ENCODE peak calls at places on chromosomes 7 and 10, in seven cellular contexts. I is tibial artery, V is nephron progenitor cell, Y is astrocyte of the cerebellum, C is neural crest cell, L is bronchial epithelial cell, S is Calu3. J is an unnamed sample.

GRCh38 chr7:128271471-128272454 is 30.7 kb downstream of the LEP start:
- DNase-seq in I (no peak), V (no peak), Y (no peak), C (no peak), L (no peak), S (no peak), J (no peak)

GRCh38 chr10:7533657-7534479 is 123.0 kb upstream of the SFMBT2 start:
- DNase-seq in I (no peak), V (no peak), Y (no peak), C (no peak), L (no peak), S (no peak), J (no peak)

GRCh38 chr10:132592790-132593788 is 55.5 kb downstream of the INPP5A start:
- DNase-seq in I (no peak), V (no peak), Y (no peak), C (no peak), L (no peak), S (no peak), J (no peak)

GRCh38 chr10:27345455-27345909 is 104.9 kb upstream of the ACBD5 start:
- DNase-seq in I (no peak), V (no peak), Y (no peak), C (no peak), L (no peak), S (no peak), J (no peak)

GRCh38 chr7:76396039-76396732 is 13.3 kb downstream of the SSC4D start:
- DNase-seq in I (no peak), V (no peak), Y (no peak), C (no peak), L (no peak), S (no peak), J (no peak)

GRCh38 chr7:51292596-51292995 is 24.0 kb downstream of the COBL start:
- DNase-seq in I (no peak), V (no peak), Y (no peak), C (no peak), L (no peak), S (no peak), J (no peak)

GRCh38 chr10:59580257-59580863 is 129.3 kb downstream of the SLC16A9 start:
- DNase-seq in I (no peak), V (no peak), Y (peak), C (no peak), L (peak), S (peak), J (peak)

GRCh38 chr7:73612598-73613269 is 11.6 kb downstream of the MLXIPL start:
- DNase-seq in I (no peak), V (no peak), Y (no peak), C (no peak), L (peak), S (peak), J (no peak)

GRCh38 chr10:51743146-51743545 is 43.8 kb upstream of the CSTF2T start:
- DNase-seq in I (no peak), V (peak), Y (no peak), C (no peak), L (no peak), S (no peak), J (no peak)

GRCh38 chr10:119466655-119467054 is 75.9 kb downstream of the RGS10 start:
- DNase-seq in I (no peak), V (no peak), Y (no peak), C (no peak), L (peak), S (peak), J (no peak)

GRCh38 chr10:34906021-34906965 is 91.2 kb upstream of the PARD3 start:
- DNase-seq in I (peak), V (peak), Y (no peak), C (peak), L (peak), S (no peak), J (no peak)

GRCh38 chr7:157984138-157984913 is 603.3 kb downstream of the PTPRN2 start:
- DNase-seq in I (no peak), V (no peak), Y (no peak), C (no peak), L (no peak), S (no peak), J (no peak)

GRCh38 chr7:150791746-150792452 is 8.3 kb downstream of the TMEM176B start:
- DNase-seq in I (no peak), V (no peak), Y (no peak), C (no peak), L (no peak), S (no peak), J (no peak)

GRCh38 chr7:100689230-100690135 is 4.6 kb downstream of the GIGYF1 start:
- DNase-seq in I (no peak), V (no peak), Y (no peak), C (no peak), L (no peak), S (no peak), J (peak)
- TF ChIP-seq CTCF in I (no peak), V (no peak), Y (no peak), C (no peak), L (no peak), S (no peak), J (no peak)

GRCh38 chr7:52498319-52498718 is 537.1 kb upstream of the POM121L12 start:
- DNase-seq in I (no peak), V (no peak), Y (no peak), C (no peak), L (no peak), S (no peak), J (no peak)
- TF ChIP-seq CTCF in I (no peak), V (no peak), Y (no peak), C (no peak), L (no peak), S (no peak), J (no peak)

GRCh38 chr7:23467281-23467680 is 3.0 kb downstream of the IGF2BP3 start:
- DNase-seq in I (no peak), V (peak), Y (no peak), C (no peak), L (no peak), S (peak), J (no peak)

GRCh38 chr7:23467731-23468720 is 2.3 kb downstream of the IGF2BP3 start:
- DNase-seq in I (no peak), V (peak), Y (no peak), C (peak), L (no peak), S (peak), J (no peak)

GRCh38 chr7:23468721-23469149 is 1.6 kb downstream of the IGF2BP3 start:
- DNase-seq in I (no peak), V (peak), Y (no peak), C (peak), L (no peak), S (peak), J (no peak)

GRCh38 chr7:23458044-23458443 is 12.2 kb downstream of the IGF2BP3 start:
- DNase-seq in I (no peak), V (no peak), Y (peak), C (no peak), L (no peak), S (no peak), J (no peak)

GRCh38 chr7:23462846-23463245 is 7.4 kb downstream of the IGF2BP3 start:
- DNase-seq in I (no peak), V (no peak), Y (no peak), C (no peak), L (peak), S (peak), J (no peak)
- TF ChIP-seq CTCF in I (no peak), V (no peak), Y (peak), C (no peak), L (peak), S (no peak), J (peak)

GRCh38 chr10:14325325-14325955 is 5.3 kb downstream of the FRMD4A start:
- DNase-seq in I (peak), V (peak), Y (no peak), C (peak), L (peak), S (peak), J (no peak)
- TF ChIP-seq CTCF in I (peak), V (peak), Y (peak), C (peak), L (peak), S (peak), J (peak)

DNA sequence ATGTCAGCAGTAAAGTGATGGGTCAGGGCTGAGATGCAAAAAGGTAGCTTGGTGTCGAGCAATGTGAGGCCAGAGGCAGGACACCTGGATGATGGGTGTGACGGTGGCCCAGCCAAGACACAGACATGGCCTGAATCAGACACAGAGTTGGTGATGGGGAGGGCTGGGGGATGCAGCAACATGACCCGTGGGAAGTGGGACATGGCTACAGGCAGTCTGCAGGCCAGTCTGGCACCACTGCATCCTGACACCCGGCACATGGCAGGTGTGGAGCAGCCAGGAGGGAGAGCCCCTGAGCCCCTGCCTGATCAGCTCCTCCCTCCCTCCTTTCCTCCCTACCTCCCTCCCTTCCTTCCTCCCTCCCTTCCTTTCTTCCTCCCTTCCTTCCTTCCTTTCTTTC is 114.8 kb upstream of the WDR11 start:
- DNase-seq in I (no peak), V (no peak), Y (no peak), C (no peak), L (no peak), S (no peak), J (no peak)
- TF ChIP-seq CTCF in I (no peak), V (no peak), Y (no peak), C (no peak), L (no peak), S (no peak), J (no peak)

DNA sequence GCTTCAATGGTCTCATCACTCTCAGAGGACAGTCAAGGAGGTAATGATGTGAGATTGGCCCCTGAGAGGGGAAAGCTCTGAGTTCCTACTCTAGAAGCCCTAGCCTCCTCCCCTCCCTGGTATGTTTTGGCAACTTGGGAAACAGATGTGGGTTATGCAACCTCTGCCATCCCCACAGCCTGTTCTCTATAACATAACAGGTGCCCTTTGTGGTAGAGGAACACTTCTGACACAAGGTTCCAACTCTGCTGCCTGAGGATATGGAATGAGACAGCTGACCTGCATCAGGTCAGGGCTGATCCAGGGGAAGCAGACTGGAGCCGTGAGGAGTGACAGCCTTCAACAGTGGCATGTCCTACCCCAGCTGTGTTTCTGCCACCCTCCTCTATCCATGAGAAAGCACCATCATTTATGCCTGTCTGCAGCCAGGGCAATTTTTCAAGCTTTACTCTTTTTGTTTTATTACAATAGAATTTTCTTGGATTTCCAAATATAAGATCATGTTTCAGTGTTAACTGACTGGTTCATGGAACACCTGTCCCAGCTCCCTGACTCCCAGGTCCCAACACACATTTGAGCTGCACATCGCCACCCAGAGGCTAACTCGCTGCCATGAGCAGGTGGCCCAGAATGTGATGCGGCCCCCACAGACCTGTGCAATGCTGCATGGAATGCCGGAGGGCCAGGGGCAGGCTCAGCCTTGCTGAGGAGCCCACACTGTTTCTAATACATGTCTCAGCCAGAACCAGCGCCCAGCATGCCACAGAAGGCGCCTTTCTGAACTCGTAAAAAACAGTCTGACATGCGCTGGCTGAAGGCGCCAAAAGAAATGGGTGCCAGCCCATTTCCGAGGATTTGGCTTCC is 124.7 kb upstream of the CHST15 start:
- DNase-seq in I (no peak), V (no peak), Y (no peak), C (no peak), L (peak), S (no peak), J (no peak)
- TF ChIP-seq CTCF in I (no peak), V (no peak), Y (no peak), C (no peak), L (peak), S (no peak), J (no peak)

DNA sequence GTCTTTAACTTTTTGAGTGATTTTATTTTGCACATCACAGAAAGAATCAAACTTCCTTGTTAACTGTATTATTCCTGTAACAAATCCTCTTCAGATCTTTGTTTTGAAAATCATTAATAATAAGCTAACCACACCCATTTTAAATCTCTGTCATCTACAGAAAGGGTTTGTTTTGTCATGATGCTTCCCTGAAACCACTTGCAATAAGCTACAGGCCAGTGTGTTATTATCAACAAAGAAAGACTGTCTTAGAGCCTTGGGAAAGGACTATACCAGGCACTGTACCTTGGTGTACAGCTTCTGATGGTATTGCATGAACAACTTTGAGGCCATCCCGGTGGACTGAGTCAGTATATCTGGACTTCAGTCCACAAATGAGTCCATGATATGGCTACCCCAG is 145.3 kb upstream of the FAM3C start:
- DNase-seq in I (no peak), V (no peak), Y (no peak), C (no peak), L (no peak), S (no peak), J (no peak)
- TF ChIP-seq CTCF in I (no peak), V (no peak), Y (no peak), C (no peak), L (no peak), S (no peak), J (no peak)

GRCh38 chr10:416091-416515 is 273.4 kb downstream of the DIP2C start:
- DNase-seq in I (no peak), V (no peak), Y (no peak), C (no peak), L (no peak), S (no peak), J (no peak)
- TF ChIP-seq CTCF in I (no peak), V (no peak), Y (no peak), C (no peak), L (no peak), S (no peak), J (no peak)

DNA sequence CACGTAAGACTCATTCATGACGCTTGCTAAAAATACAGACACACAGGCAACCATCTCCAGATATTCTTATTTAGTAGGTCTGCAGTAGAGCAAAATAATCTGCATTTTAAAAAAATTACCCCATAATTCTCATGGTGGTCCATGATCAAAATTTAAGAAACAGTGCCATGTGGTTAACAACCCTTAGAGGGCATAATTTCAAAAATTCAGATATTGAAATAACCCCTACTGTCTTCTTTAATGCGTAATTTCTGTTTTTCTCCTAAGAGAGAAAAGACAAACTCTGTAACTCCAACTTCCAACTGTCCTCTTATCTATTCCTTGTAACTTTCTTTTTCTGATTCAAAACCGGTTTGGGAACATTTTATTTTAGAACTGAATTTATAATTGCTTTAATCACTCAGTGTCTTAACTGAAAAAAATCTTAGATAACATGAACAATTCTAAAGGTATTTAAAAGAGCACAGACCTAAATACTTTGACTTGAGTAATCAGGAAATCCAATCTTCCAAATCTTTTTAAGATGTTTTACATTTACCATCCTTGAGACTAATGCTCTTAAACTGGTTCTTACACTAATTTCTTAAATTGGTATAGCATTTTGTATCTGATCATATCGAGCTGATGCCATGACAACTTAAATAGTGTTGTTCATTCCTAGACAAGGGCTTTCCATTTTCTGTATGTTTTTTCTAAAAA is 148.0 kb downstream of the GALNT11 start:
- DNase-seq in I (no peak), V (no peak), Y (no peak), C (no peak), L (no peak), S (no peak), J (no peak)
- TF ChIP-seq CTCF in I (no peak), V (no peak), Y (no peak), C (no peak), L (no peak), S (no peak), J (no peak)

J was measured in D721Med.